ENCODE peak calls at places on chromosomes 12 and 14, in ten cellular contexts. V, Z, K, D, M, F, B, R, O and G are unnamed samples.

GRCh38 chr12:51822261-51822616 is 26.3 kb downstream of the FIGNL2 start:
- DNase-seq in R (no peak), D (no peak), Z (no peak), K (no peak), F (no peak), B (no peak), O (no peak), V (no peak), M (no peak), G (no peak)

GRCh38 chr12:10033783-10034381 is 3.4 kb downstream of the CLEC9A start:
- DNase-seq in O (peak; percentile 48), R (no peak), V (no peak), F (no peak), D (no peak), Z (peak; percentile 42), B (no peak), K (no peak), M (no peak), G (no peak)

GRCh38 chr12:94172973-94173372 is 24.6 kb downstream of the PLXNC1 start:
- DNase-seq in R (no peak), O (peak; percentile 97), V (no peak), F (no peak), Z (peak; percentile 60), M (no peak), D (no peak), K (peak; percentile 9), B (peak; percentile 71), G (no peak)

GRCh38 chr12:51460519-51460918 is 35.9 kb downstream of the SLC4A8 start:
- DNase-seq in O (no peak), D (no peak), B (no peak), M (no peak), Z (peak; percentile 36), K (no peak), V (no peak), F (no peak), R (no peak), G (no peak)

GRCh38 chr14:24372701-24373416 is 4.9 kb downstream of the NFATC4 start:
- DNase-seq in R (no peak), V (no peak), D (peak; percentile 44), F (no peak), O (no peak), M (no peak), B (no peak), K (peak; percentile 54), Z (no peak), G (no peak)

GRCh38 chr14:61589691-61590521 is 105.4 kb upstream of the HIF1A start:
- DNase-seq in B (no peak), O (no peak), F (no peak), Z (no peak), D (no peak), K (peak; percentile 66), M (no peak), V (no peak), R (no peak), G (peak; percentile 39)

GRCh38 chr14:23492618-23493272 is 23.2 kb downstream of the NGDN start:
- DNase-seq in Z (no peak), V (no peak), O (peak; percentile 53), K (no peak), B (no peak), D (no peak), R (no peak), M (no peak), F (no peak), G (no peak)

GRCh38 chr14:90139199-90139598 is 77.4 kb downstream of the KCNK13 start:
- DNase-seq in F (no peak), R (no peak), V (no peak), O (no peak), D (no peak), K (no peak), B (no peak), Z (no peak), M (no peak), G (no peak)

GRCh38 chr12:11555743-11556625 is 93.5 kb upstream of the ETV6 start:
- DNase-seq in Z (no peak), F (peak; percentile 36), O (peak; percentile 29), V (peak; percentile 23), D (no peak), R (no peak), M (no peak), B (no peak), K (no peak), G (no peak)

GRCh38 chr12:10364839-10365681 is 24.8 kb downstream of the KLRK1 start:
- DNase-seq in R (peak; percentile 52), V (peak; percentile 77), K (peak; percentile 69), Z (peak; percentile 79), F (peak; percentile 86), D (peak; percentile 33), O (peak; percentile 88), M (peak; percentile 45), B (peak; percentile 88), G (no peak)

GRCh38 chr14:90533591-90534021 is 136.8 kb downstream of the CALM1 start:
- DNase-seq in F (no peak), K (no peak), V (no peak), M (no peak), R (peak; percentile 60), B (no peak), Z (no peak), O (no peak), D (peak; percentile 19), G (no peak)

GRCh38 chr12:115752913-115753726 is 524.4 kb downstream of the MED13L start:
- DNase-seq in Z (peak; percentile 89), R (no peak), M (peak; percentile 29), B (peak; percentile 38), O (peak; percentile 81), K (peak; percentile 63), D (peak; percentile 55), F (peak; percentile 36), V (peak; percentile 51), G (peak; percentile 43)

GRCh38 chr12:133026996-133027395 is 10.3 kb upstream of the ZNF84 start:
- DNase-seq in B (no peak), M (no peak), F (no peak), K (no peak), D (no peak), Z (no peak), R (no peak), V (no peak), O (no peak), G (no peak)

GRCh38 chr12:133023566-133023965 is 13.7 kb upstream of the ZNF84 start:
- DNase-seq in B (no peak), D (no peak), R (no peak), M (no peak), O (peak; percentile 5), K (no peak), F (no peak), V (no peak), Z (peak; percentile 13), G (no peak)
- H3K9me3 ChIP-seq in B (no peaks in the 10 kb centered on the region), D (peaks cover 5% of the 10 kb centered on the region), R (peaks cover 77% of the 10 kb centered on the region), M (peaks cover 3% of the 10 kb centered on the region), O (no peaks in the 10 kb centered on the region), K (no peaks in the 10 kb centered on the region), F (peaks cover 5% of the 10 kb centered on the region), V (no peaks in the 10 kb centered on the region), Z (no peaks in the 10 kb centered on the region), G (peaks cover 13% of the 10 kb centered on the region)

GRCh38 chr12:106941481-106942156 is 14.1 kb upstream of the TMEM263 start:
- DNase-seq in R (no peak), V (no peak), B (no peak), F (no peak), K (no peak), M (no peak), Z (no peak), O (no peak), D (no peak), G (no peak)
- H3K27me3 ChIP-seq in R (no peaks in the 10 kb centered on the region), V (no peaks in the 10 kb centered on the region), B (no peaks in the 10 kb centered on the region), F (no peaks in the 10 kb centered on the region), K (no peaks in the 10 kb centered on the region), M (no peaks in the 10 kb centered on the region), Z (no peaks in the 10 kb centered on the region), O (no peaks in the 10 kb centered on the region), D (no peaks in the 10 kb centered on the region), G (no peaks in the 10 kb centered on the region)

DNA sequence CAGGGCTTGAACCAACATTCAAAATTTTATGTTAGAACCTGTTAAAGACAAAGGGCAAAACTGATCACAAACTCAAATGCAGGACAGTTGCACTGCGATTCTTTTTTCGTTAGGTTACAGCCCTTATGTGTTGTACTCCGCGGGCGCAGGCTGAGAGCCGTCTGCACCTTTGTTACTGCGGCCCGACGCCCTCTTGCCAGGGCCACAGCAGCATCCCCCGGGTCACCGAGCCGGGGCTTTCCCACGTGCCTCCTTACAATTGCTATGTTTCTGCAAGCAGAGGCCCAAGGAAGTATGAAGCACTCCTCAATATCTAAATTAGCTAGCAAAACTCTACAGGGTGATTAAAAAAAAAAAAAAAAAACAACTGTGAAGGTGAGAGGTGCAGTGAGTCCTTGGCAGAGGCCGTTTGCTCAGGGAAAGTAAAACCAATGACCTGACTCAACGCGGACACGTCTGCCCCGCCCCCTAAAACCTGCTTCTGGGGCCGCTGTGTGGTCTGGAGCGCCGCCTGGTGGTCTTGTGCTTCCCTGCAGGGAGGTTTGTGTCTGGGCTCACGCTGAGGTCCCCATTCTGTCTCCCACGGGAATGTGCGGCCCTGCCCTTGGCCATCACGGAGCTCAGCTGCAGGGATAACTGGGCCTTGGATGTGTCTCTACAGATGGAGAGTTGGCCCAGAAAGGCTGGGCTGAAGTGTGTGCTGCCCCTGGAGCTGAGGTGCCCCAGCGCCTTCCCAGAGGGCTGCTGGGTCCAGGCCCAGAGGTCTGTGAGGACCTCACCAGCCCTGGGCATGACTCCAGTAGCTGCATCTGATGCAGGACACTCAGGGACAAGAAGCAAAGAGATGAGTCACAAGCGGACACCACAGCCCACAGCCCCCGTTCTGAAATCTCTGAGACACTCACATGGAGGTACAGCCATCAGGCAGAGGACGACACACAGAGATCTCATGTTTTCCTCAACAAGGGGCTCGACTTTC is 418.5 kb downstream of the TMEM121 start:
- DNase-seq in V (peak; percentile 79), Z (peak; percentile 73), M (no peak), O (peak; percentile 9), D (peak; percentile 85), F (peak; percentile 68), K (peak; percentile 80), B (peak; percentile 73), R (peak; percentile 80), G (peak; percentile 63)
- H3K9me3 ChIP-seq in V (no peaks in the 10 kb centered on the region), Z (no peaks in the 10 kb centered on the region), M (peaks cover 29% of the 10 kb centered on the region), O (no peaks in the 10 kb centered on the region), D (no peaks in the 10 kb centered on the region), F (no peaks in the 10 kb centered on the region), K (no peaks in the 10 kb centered on the region), B (no peaks in the 10 kb centered on the region), R (peaks cover under 1% of the 10 kb centered on the region), G (peaks cover 8% of the 10 kb centered on the region)

GRCh38 chr12:53743277-53744129 is 8.3 kb downstream of the CISTR start:
- DNase-seq in R (no peak), Z (peak; percentile 85), D (peak; percentile 89), K (peak; percentile 83), B (peak; percentile 64), O (peak; percentile 65), M (no peak), F (peak; percentile 63), V (peak; percentile 28), G (peak; percentile 67)

GRCh38 chr12:53744130-53744441 is 7.7 kb downstream of the CISTR start:
- DNase-seq in B (no peak), O (no peak), K (no peak), R (no peak), V (no peak), D (no peak), Z (no peak), M (no peak), F (no peak), G (no peak)

GRCh38 chr12:53746592-53747491 is 4.9 kb downstream of the CISTR start:
- DNase-seq in K (peak; percentile 92), R (peak; percentile 94), V (peak; percentile 91), M (no peak), B (peak; percentile 88), F (peak; percentile 93), O (peak; percentile 95), D (peak; percentile 92), Z (peak; percentile 94), G (peak; percentile 94)

GRCh38 chr12:53748072-53748840 is 3.5 kb downstream of the CISTR start:
- DNase-seq in V (no peak), M (no peak), K (no peak), D (no peak), O (no peak), B (no peak), Z (no peak), F (no peak), R (no peak), G (no peak)

GRCh38 chr12:53744730-53745129 is 7.0 kb downstream of the CISTR start:
- DNase-seq in K (no peak), R (no peak), Z (no peak), O (no peak), M (no peak), D (no peak), F (no peak), V (no peak), B (no peak), G (no peak)
- H3K27me3 ChIP-seq in K (peaks cover 16% of the 10 kb centered on the region), R (peaks cover 80% of the 10 kb centered on the region), Z (peaks cover 3% of the 10 kb centered on the region), O (peaks cover 58% of the 10 kb centered on the region), M (peaks cover 39% of the 10 kb centered on the region), D (peaks cover 76% of the 10 kb centered on the region), F (peaks cover 46% of the 10 kb centered on the region), V (peaks cover 9% of the 10 kb centered on the region), B (no peaks in the 10 kb centered on the region), G (no peaks in the 10 kb centered on the region)